ENCODE peak calls at places on chromosome 1, in five cellular contexts. G is sigmoid colon, Z is esophagus muscularis mucosa, L is HCT116, I is spleen. V is an unnamed sample.

GRCh38 chr1:26126321-26127084 is 14.9 kb downstream of the PDIK1L start:
- DNase-seq in G (no peak), Z (no peak), L (no peak), I (no peak), V (no peak)

GRCh38 chr1:245173446-245174178 is 18.8 kb downstream of the KIF26B start:
- DNase-seq in G (peak; percentile 71), Z (no peak), L (no peak), I (no peak), V (no peak)

GRCh38 chr1:247517795-247518612 is 18.2 kb downstream of the OR2C3 start:
- DNase-seq in G (no peak), Z (no peak), L (no peak), I (no peak), V (no peak)

GRCh38 chr1:34688358-34688757 is 66.5 kb upstream of the GJB5 start:
- DNase-seq in G (no peak), Z (peak; percentile 87), L (no peak), I (no peak), V (no peak)

GRCh38 chr1:27504588-27505419 is 14.8 kb upstream of the WASF2 start:
- DNase-seq in G (peak; percentile 91), Z (no peak), L (no peak), I (peak; percentile 90), V (no peak)

GRCh38 chr1:22841754-22842370 is 130.8 kb downstream of the LACTBL1 start:
- DNase-seq in G (no peak), Z (no peak), L (no peak), I (peak; percentile 47), V (no peak)

GRCh38 chr1:228152097-228152917 is 2.6 kb downstream of the GJC2 start:
- DNase-seq in G (peak; percentile 65), Z (no peak), L (no peak), I (peak; percentile 59), V (no peak)

GRCh38 chr1:91700332-91700731 is 185.6 kb downstream of the TGFBR3 start:
- DNase-seq in G (no peak), Z (no peak), L (no peak), I (no peak), V (no peak)

GRCh38 chr1:196180847-196181593 is 427.2 kb downstream of the KCNT2 start:
- DNase-seq in G (no peak), Z (no peak), L (peak; percentile 72), I (no peak), V (no peak)

GRCh38 chr1:19062258-19063029 is 106.0 kb upstream of the IFFO2 start:
- DNase-seq in G (no peak), Z (no peak), L (peak; percentile 8), I (no peak), V (no peak)

GRCh38 chr1:184056921-184057496 is 5.5 kb downstream of the TSEN15 start:
- DNase-seq in G (no peak), Z (no peak), L (no peak), I (no peak), V (no peak)

GRCh38 chr1:203306970-203307541 is 1.7 kb downstream of the BTG2 start:
- DNase-seq in G (peak; percentile 78), Z (no peak), L (no peak), I (peak; percentile 89), V (no peak)
- TF ChIP-seq POLR2AphosphoS5 in G (peak; percentile 40), Z (peak; percentile 60), L (no peak), I (peak; percentile 68), V (no peak)

DNA sequence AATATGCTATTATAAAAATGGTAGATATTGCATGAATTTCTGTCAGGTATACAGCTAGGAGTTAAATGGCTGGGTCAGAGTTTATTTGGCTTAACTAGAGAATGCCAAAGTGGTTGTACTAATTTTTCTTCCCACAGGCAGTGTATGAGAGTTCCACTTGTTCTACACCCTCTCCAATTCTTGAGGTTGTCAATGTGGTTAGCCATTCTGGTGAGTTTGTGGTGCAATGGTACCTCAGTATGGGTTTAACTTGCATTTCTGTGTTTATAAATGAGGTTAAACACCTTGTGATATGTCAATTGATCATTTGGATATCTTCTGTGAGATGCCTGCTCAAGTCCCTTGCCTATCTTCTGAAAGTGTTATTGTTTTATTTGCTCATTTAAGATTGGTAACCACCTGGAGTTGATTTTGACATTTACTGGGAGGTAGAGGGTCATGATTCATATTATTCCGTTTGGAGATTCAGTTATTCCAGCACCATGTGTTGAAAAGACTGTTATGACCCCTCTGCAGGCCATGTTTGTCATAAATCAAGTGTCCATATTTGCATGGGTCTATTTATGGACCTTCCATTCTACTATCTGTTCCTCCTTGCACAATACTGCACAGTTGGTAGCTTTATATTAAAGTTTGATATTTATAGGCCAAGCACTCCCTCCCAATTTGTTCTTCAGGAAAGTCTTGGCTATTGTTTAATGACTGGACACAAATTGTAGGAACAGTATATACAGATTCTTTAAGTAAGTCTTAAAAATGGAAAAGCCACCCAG is 5.8 kb downstream of the FALEC start:
- DNase-seq in G (no peak), Z (no peak), L (no peak), I (no peak), V (no peak)
- TF ChIP-seq POLR2A in G (no peak), Z (no peak), L (no peak), I (no peak), V (no peak)

GRCh38 chr1:39791838-39792237 is 3.2 kb upstream of the BMP8B start:
- DNase-seq in G (no peak), Z (no peak), L (no peak), I (no peak), V (no peak)

GRCh38 chr1:39788758-39789570 is at the start of gene BMP8B:
- DNase-seq in G (peak; percentile 70), Z (no peak), L (peak; percentile 37), I (peak; percentile 89), V (no peak)

GRCh38 chr1:39787468-39787867 is 1.2 kb downstream of the BMP8B start:
- DNase-seq in G (no peak), Z (no peak), L (no peak), I (no peak), V (no peak)

GRCh38 chr1:39789571-39790110 is 976 bp upstream of the BMP8B start:
- DNase-seq in G (no peak), Z (no peak), L (no peak), I (no peak), V (no peak)

GRCh38 chr1:39788426-39788757 is 273 bp downstream of the BMP8B start:
- DNase-seq in G (no peak), Z (no peak), L (no peak), I (no peak), V (no peak)
- H3K36me3 ChIP-seq in G (no peaks in the 10 kb centered on the region), Z (no peaks in the 10 kb centered on the region), L (no peaks in the 10 kb centered on the region), I (no peaks in the 10 kb centered on the region), V (no peaks in the 10 kb centered on the region)

DNA sequence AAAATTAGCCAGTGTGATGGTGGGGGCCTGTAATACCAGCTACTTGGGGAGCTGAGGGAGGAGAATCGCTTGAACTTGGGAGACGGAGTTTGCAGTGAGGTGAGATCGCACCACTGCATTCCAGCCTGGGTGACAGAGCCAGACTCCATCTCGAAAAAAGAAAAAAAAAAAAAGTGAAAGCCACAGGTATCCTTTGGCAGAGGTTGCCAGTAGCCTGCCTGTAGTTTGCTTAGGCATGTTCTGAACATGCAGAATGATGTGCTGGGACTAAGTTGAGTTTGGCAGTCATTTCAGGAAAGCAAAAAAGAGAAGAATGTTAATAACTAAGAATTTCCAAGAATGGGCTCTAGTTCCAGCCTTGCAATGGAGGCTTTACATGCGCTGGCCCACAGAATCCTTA is 66.3 kb upstream of the LYST start:
- DNase-seq in G (no peak), Z (no peak), L (no peak), I (no peak), V (no peak)
- TF ChIP-seq POLR2AphosphoS5 in G (no peak), Z (no peak), L (no peak), I (no peak), V (no peak)

DNA sequence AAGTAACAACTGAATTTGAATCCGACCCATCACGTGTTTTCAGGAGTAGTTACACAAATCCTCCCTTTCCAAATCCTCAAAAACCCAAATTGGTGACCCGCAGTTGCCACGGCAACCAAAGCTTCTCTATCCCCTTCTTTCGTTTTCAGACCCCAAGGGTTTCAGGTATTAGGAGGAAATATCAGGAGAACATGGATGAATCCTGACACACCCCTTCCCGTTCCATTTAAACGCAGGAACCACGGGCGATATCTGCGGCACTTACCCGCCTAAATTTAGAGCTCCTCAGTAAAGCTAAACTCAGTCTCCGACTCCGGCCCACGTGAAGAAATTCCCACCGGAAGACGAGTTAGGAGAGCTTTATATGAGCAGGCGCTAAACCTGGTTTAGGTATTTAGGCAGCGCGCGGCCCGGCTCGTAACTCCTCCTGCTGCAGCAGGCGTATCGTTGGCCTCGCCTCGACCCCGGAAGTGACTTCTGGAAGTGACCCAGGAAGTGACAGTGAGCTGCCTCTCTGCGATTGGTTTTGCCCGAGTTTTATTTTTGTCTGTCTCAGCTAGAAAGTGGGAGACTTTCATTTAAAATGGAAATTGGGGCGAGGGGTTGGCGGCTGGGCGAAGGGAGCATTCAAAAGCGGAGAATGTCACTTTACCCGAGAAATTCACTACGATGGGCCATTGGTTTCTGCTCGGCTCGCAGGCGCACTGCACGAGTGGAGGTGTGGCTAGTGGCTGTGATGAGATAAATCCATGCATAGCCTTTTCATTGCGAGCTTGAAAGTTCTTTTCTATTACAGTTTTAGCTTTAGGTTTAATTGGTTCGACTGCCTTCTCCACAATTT is at the start of gene TAF1A:
- DNase-seq in G (peak; percentile 94), Z (peak; percentile 96), L (peak; percentile 64), I (peak; percentile 97), V (no peak)
- TF ChIP-seq POLR2A in G (no peak), Z (no peak), L (peak; percentile 79), I (no peak), V (no peak)

GRCh38 chr1:201000391-201000790 is 23.1 kb downstream of the KIF21B start:
- DNase-seq in G (no peak), Z (no peak), L (no peak), I (no peak), V (no peak)

GRCh38 chr1:200999667-201000066 is 23.8 kb downstream of the KIF21B start:
- DNase-seq in G (no peak), Z (no peak), L (no peak), I (no peak), V (no peak)

GRCh38 chr1:201004154-201004553 is 19.4 kb downstream of the KIF21B start:
- DNase-seq in G (no peak), Z (no peak), L (no peak), I (no peak), V (no peak)

GRCh38 chr1:201002510-201002909 is 21.0 kb downstream of the KIF21B start:
- DNase-seq in G (no peak), Z (no peak), L (no peak), I (no peak), V (no peak)

GRCh38 chr1:201001962-201002361 is 21.6 kb downstream of the KIF21B start:
- DNase-seq in G (no peak), Z (no peak), L (no peak), I (peak; percentile 56), V (no peak)
- H3K36me3 ChIP-seq in G (no peaks in the 10 kb centered on the region), Z (no peaks in the 10 kb centered on the region), L (no peaks in the 10 kb centered on the region), I (peaks cover 96% of the 10 kb centered on the region), V (no peaks in the 10 kb centered on the region)